ENCODE peak calls at places on chromosome 14, in six cellular contexts. H, U, X, P, E and Y are unnamed samples.

GRCh38 chr14:35333797-35334743 is 41.9 kb downstream of the PSMA6 start:
- DNase-seq in H (peak; percentile 68), E (no peak), P (no peak), U (no peak), X (peak; percentile 41), Y (no peak)

GRCh38 chr14:59585891-59586554 is 9.4 kb upstream of the CCDC175 start:
- DNase-seq in X (no peak), E (no peak), H (no peak), P (no peak), U (no peak), Y (no peak)

GRCh38 chr14:99946652-99947489 is 118.4 kb upstream of the EVL start:
- DNase-seq in H (peak; percentile 60), U (no peak), P (no peak), E (peak; percentile 38), X (peak; percentile 69), Y (no peak)

GRCh38 chr14:47715330-47715729 is 39.9 kb upstream of the MDGA2 start:
- DNase-seq in X (no peak), H (no peak), U (no peak), P (no peak), E (no peak), Y (peak; percentile 35)

GRCh38 chr14:23183479-23183878 is at the start of gene SLC7A8:
- DNase-seq in P (no peak), U (no peak), E (peak; percentile 74), H (peak; percentile 80), X (peak; percentile 47), Y (no peak)

GRCh38 chr14:54278087-54278486 is 118.7 kb upstream of the CDKN3 start:
- DNase-seq in U (no peak), E (no peak), H (no peak), P (no peak), X (no peak), Y (no peak)

GRCh38 chr14:94571950-94572349 is 9.3 kb upstream of the SERPINA5 start:
- DNase-seq in X (no peak), E (no peak), H (peak; percentile 24), P (no peak), U (no peak), Y (no peak)

GRCh38 chr14:22994762-22995275 is 12.5 kb upstream of the AJUBA start:
- DNase-seq in X (peak; percentile 42), E (no peak), P (no peak), U (no peak), H (no peak), Y (no peak)

GRCh38 chr14:26966942-26967341 is 369.1 kb upstream of the NOVA1 start:
- DNase-seq in E (no peak), H (peak; percentile 54), P (no peak), X (no peak), U (no peak), Y (peak; percentile 26)

GRCh38 chr14:100982356-100982755 is 78.8 kb upstream of the RTL1 start:
- DNase-seq in U (no peak), X (no peak), H (no peak), P (no peak), E (no peak), Y (no peak)

GRCh38 chr14:33716921-33717320 is 234.0 kb downstream of the EGLN3 start:
- DNase-seq in X (no peak), E (no peak), H (no peak), P (no peak), U (no peak), Y (no peak)

GRCh38 chr14:70047598-70048312 is 141.0 kb downstream of the SLC8A3 start:
- DNase-seq in X (no peak), P (no peak), U (no peak), H (no peak), E (no peak), Y (no peak)

GRCh38 chr14:63174760-63175191 is 29.5 kb upstream of the RHOJ start:
- DNase-seq in H (no peak), U (no peak), X (no peak), E (no peak), P (peak; percentile 54), Y (peak; percentile 32)

GRCh38 chr14:91186515-91187066 is 57.9 kb downstream of the GPR68 start:
- DNase-seq in X (no peak), E (no peak), H (no peak), P (peak; percentile 6), U (no peak), Y (no peak)

GRCh38 chr14:81453166-81453766 is 53.1 kb upstream of the STON2 start:
- DNase-seq in H (peak; percentile 84), P (no peak), E (peak; percentile 79), X (peak; percentile 45), U (no peak), Y (no peak)

GRCh38 chr14:43215524-43215923 is 1291.6 kb downstream of the FSCB start:
- DNase-seq in U (no peak), X (no peak), P (no peak), H (no peak), E (no peak), Y (no peak)

GRCh38 chr14:48963231-48963630 is 622.9 kb downstream of the RPS29 start:
- DNase-seq in U (no peak), X (no peak), P (no peak), E (no peak), H (peak; percentile 48), Y (no peak)

GRCh38 chr14:59221558-59221957 is 33.1 kb downstream of the DAAM1 start:
- DNase-seq in U (no peak), H (no peak), P (no peak), E (no peak), X (no peak), Y (no peak)

GRCh38 chr14:78836777-78837176 is 666.6 kb downstream of the NRXN3 start:
- DNase-seq in H (peak; percentile 43), U (no peak), E (peak; percentile 49), X (no peak), P (no peak), Y (peak; percentile 18)

GRCh38 chr14:24430682-24431568 is 1.2 kb downstream of the KHNYN start:
- DNase-seq in P (no peak), E (peak; percentile 71), X (peak; percentile 43), U (no peak), H (no peak), Y (no peak)

GRCh38 chr14:99606359-99606758 is 2.4 kb upstream of the CCDC85C start:
- DNase-seq in E (no peak), P (no peak), X (no peak), U (no peak), H (no peak), Y (no peak)

GRCh38 chr14:59464651-59465569 is at the start of gene GPR135:
- DNase-seq in E (peak; percentile 56), U (no peak), X (peak; percentile 55), H (peak; percentile 84), P (no peak), Y (no peak)

GRCh38 chr14:66495214-66496098 is 9.3 kb downstream of the CCDC196 start:
- DNase-seq in P (no peak), H (peak; percentile 66), U (no peak), E (peak; percentile 60), X (peak; percentile 18), Y (peak; percentile 54)

GRCh38 chr14:37508500-37508899 is 86.5 kb downstream of the FOXA1 start:
- DNase-seq in E (no peak), X (no peak), U (no peak), H (no peak), P (no peak), Y (no peak)

DNA sequence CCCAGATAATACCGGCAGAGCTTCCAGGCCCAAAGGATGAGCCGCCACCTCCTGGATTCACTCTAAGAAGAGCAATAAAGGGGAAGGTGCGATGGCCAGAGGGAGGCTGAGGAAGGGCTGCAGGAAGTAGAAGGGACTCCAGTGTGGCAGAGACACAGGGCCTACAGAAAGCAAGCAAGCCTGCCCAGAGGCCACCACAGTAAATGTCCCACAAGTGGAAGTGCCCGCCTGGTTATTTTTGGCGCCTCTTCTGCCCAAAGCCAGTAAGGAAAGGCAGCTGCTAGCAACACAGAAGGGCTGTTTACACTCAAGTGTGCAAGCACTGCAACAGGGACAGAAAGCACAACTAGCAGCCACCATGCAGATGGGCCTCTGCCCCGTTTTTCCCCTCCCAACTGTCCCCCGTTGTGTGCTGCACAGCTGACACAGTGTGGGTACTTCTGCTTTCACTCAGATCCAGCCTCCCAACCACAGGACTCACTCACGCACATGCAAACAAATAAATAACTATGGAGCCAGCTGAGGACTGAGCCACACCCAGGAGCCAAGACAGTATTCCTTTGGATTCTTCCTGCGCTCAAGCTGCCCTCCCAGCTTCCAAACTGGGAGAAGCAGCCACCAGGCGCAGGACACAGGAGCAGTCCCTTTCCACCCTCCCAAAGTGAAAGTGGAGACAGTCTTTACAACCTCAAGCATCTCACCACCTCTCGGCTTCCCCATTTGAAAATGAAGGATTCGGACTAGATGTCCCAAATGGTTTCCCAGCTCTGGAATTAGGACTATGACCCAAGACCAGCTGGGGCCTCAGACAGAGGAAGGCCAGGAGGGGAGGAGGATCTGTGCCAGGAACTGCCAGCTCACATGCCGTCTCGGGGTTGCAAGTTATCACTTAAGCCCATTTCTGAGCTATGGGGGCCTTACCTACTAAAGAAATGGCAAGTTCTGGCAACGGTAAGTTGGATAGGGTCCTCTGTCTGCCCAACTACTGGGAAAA is 40.0 kb upstream of the PNMA1 start:
- DNase-seq in E (peak; percentile 77), P (no peak), U (no peak), H (peak; percentile 86), X (no peak), Y (no peak)
- H3K4me3 ChIP-seq in E (peak overlapping the region; percentile 1), P (peak overlapping the region; percentile 9), U (no peak overlapping the region), H (peak overlapping the region; percentile 39), X (peak overlapping the region; percentile 55), Y (no peak overlapping the region)

GRCh38 chr14:68911594-68912227 is 67.4 kb downstream of the ACTN1 start:
- DNase-seq in H (peak; percentile 81), U (no peak), P (no peak), X (peak; percentile 85), E (peak; percentile 81), Y (no peak)
- H3K36me3 ChIP-seq in H (no peaks in the 10 kb centered on the region), U (peaks cover 1% of the 10 kb centered on the region), P (peaks cover 48% of the 10 kb centered on the region), X (peaks cover 37% of the 10 kb centered on the region), E (no peaks in the 10 kb centered on the region), Y (peaks cover 10% of the 10 kb centered on the region)

DNA sequence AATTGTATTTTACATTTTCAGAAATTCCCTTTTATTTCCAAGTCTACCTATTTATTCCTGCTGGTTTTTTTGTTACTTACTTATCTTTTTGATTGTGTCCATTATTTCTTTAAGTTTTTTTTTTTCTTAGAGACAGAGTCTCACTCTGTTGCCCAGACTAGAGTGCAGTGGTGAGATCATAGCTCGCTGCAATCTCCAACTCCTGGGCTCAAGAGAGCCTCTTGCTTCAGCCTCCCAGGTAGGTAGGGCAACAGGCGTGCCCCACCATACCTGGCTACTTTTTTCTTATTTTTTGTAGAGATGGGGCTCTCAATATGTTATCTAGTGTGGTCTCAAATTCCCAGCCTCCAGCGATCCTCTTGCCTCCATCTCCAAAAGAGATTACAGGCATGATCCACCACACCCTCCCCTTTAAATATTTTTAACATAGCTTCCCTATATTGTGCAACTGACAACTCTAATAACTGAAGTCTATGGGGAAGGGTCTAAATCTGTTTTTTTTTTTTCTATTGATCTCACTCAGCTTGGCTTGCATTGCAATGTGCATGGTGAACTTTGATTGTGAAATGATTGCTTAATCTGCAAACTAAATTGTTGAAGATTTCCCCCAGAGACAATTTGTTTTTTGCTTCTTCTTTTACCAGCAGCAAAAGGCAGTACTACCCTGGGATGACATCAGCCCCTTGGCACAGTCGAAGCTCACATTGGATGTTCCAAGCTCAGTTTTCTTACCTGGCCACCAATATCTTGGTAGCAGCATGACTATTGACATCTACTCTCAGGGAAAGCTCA is 25.7 kb upstream of the COCH start:
- DNase-seq in X (no peak), E (no peak), U (no peak), P (no peak), H (no peak), Y (no peak)
- H3K4me3 ChIP-seq in X (no peak overlapping the region), E (no peak overlapping the region), U (no peak overlapping the region), P (no peak overlapping the region), H (no peak overlapping the region), Y (no peak overlapping the region)

GRCh38 chr14:75121559-75121958 is 5.3 kb downstream of the NEK9 start:
- DNase-seq in U (no peak), P (no peak), H (no peak), X (no peak), E (no peak), Y (no peak)
- H3K36me3 ChIP-seq in U (no peaks in the 10 kb centered on the region), P (no peaks in the 10 kb centered on the region), H (no peaks in the 10 kb centered on the region), X (peaks cover 22% of the 10 kb centered on the region), E (peaks cover 4% of the 10 kb centered on the region), Y (no peaks in the 10 kb centered on the region)

GRCh38 chr14:105087963-105088811 is 23.0 kb upstream of the GPR132 start:
- DNase-seq in E (peak; percentile 53), X (no peak), P (peak; percentile 39), U (no peak), H (peak; percentile 55), Y (no peak)
- H3K4me3 ChIP-seq in E (no peak overlapping the region), X (peak overlapping the region; percentile 65), P (peak overlapping the region; percentile 63), U (peak overlapping the region; percentile 19), H (peak overlapping the region; percentile 45), Y (no peak overlapping the region)